ENCODE peak calls at places on chromosomes 11 and 22, in four cellular contexts. B is LoVo; Q is hypothalamus; Y is stimulated activated naive CD4-positive, alpha-beta T cell treated with Interleukin-2 at 50 U/mL for 16 hours. W is an unnamed sample.

GRCh38 chr11:87473174-87473573 is 435.4 kb downstream of the TMEM135 start:
- DNase-seq in B (peak; percentile 7), Q (no peak), Y (no peak), W (no peak)

GRCh38 chr22:41092847-41093371 is 517 bp downstream of the EP300 start:
- DNase-seq in B (peak; percentile 22), Q (peak; percentile 45), Y (no peak), W (no peak)

GRCh38 chr22:49208768-49209252 is 618.9 kb downstream of the BRD1 start:
- DNase-seq in B (no peak), Q (no peak), Y (no peak), W (no peak)

GRCh38 chr11:119540370-119541125 is 117.6 kb upstream of the THY1 start:
- DNase-seq in B (no peak), Q (no peak), Y (no peak), W (no peak)

GRCh38 chr11:114604886-114605285 is 9.3 kb upstream of the NXPE4 start:
- DNase-seq in B (no peak), Q (no peak), Y (no peak), W (no peak)

GRCh38 chr11:58742981-58743880 is 11.5 kb upstream of the GLYAT start:
- DNase-seq in B (no peak), Q (no peak), Y (no peak), W (no peak)

GRCh38 chr11:18304745-18305144 is 17.2 kb downstream of the HPS5 start:
- DNase-seq in B (no peak), Q (no peak), Y (no peak), W (no peak)

GRCh38 chr11:102495161-102496042 is 35.1 kb downstream of the MMP7 start:
- DNase-seq in B (peak; percentile 85), Q (peak; percentile 13), Y (no peak), W (no peak)

GRCh38 chr11:116692318-116693106 is 80.3 kb downstream of the BUD13 start:
- DNase-seq in B (no peak), Q (no peak), Y (no peak), W (no peak)

GRCh38 chr22:32181043-32181442 is 21.9 kb upstream of the C22orf42 start:
- DNase-seq in B (no peak), Q (no peak), Y (no peak), W (no peak)